ENCODE peak calls at places on chromosomes 11 and 22, in seven cellular contexts. B, T, W, S, C, F and E are unnamed samples.

GRCh38 chr11:61864814-61865775 is 26.2 kb downstream of the FADS3 start:
- DNase-seq in S (no peak), W (no peak), C (peak; percentile 61), T (no peak), F (no peak), B (peak; percentile 49), E (no peak)

GRCh38 chr11:124080319-124081001 is 34.8 kb upstream of the VWA5A start:
- DNase-seq in T (no peak), S (no peak), F (no peak), W (no peak), C (peak; percentile 67), B (no peak), E (no peak)

GRCh38 chr22:46023558-46023981 is 46.6 kb upstream of the WNT7B start:
- DNase-seq in T (peak; percentile 15), W (no peak), F (peak; percentile 92), S (no peak), B (peak; percentile 93), C (peak; percentile 61), E (no peak)

GRCh38 chr11:70068950-70069349 is 9.2 kb upstream of the ANO1 start:
- DNase-seq in B (peak; percentile 56), F (no peak), S (no peak), W (no peak), C (peak; percentile 13), T (no peak), E (no peak)

GRCh38 chr11:20529757-20530156 is 69.7 kb upstream of the SLC6A5 start:
- DNase-seq in B (no peak), W (no peak), F (no peak), C (no peak), S (no peak), T (no peak), E (no peak)

GRCh38 chr11:91694331-91694730 is 530.3 kb upstream of the FAT3 start:
- DNase-seq in W (no peak), S (no peak), B (no peak), F (no peak), C (no peak), T (no peak), E (no peak)

GRCh38 chr22:19700790-19701419 is 13.4 kb upstream of the SEPTIN5 start:
- DNase-seq in W (no peak), S (no peak), C (no peak), T (no peak), B (peak; percentile 8), F (no peak), E (no peak)

GRCh38 chr11:1567721-1568100 is 4.4 kb downstream of the DUSP8 start:
- DNase-seq in S (no peak), F (no peak), C (no peak), W (no peak), B (peak; percentile 87), T (no peak), E (no peak)

GRCh38 chr22:38735465-38736256 is 20.1 kb downstream of the SUN2 start:
- DNase-seq in C (no peak), S (peak; percentile 28), B (peak; percentile 60), T (peak; percentile 7), W (no peak), F (no peak), E (no peak)

GRCh38 chr11:62770778-62771143 is 435 bp upstream of the TAF6L start:
- DNase-seq in B (peak; percentile 66), T (no peak), F (no peak), S (no peak), C (no peak), W (peak; percentile 38), E (no peak)

GRCh38 chr22:43823911-43824665 is 12.0 kb upstream of the EFCAB6 start:
- DNase-seq in T (no peak), S (no peak), W (no peak), F (no peak), B (peak; percentile 75), C (no peak), E (no peak)

GRCh38 chr22:37267661-37268413 is 14.5 kb upstream of the CYTH4 start:
- DNase-seq in B (no peak), T (no peak), F (peak; percentile 38), W (no peak), S (peak; percentile 43), C (no peak), E (no peak)

GRCh38 chr11:33533668-33534067 is 167.0 kb downstream of the C11orf91 start:
- DNase-seq in B (peak; percentile 81), F (peak; percentile 54), W (no peak), T (no peak), C (no peak), S (no peak), E (no peak)

GRCh38 chr22:45631140-45631539 is 40.5 kb upstream of the ATXN10 start:
- DNase-seq in T (no peak), S (no peak), B (no peak), C (no peak), F (no peak), W (no peak), E (no peak)

GRCh38 chr11:88103337-88104206 is 71.7 kb downstream of the RAB38 start:
- DNase-seq in B (no peak), S (peak; percentile 57), T (no peak), W (peak; percentile 41), C (no peak), F (peak; percentile 58), E (peak; percentile 5)

GRCh38 chr11:118658372-118659313 is 20.8 kb downstream of the TREH start:
- DNase-seq in C (no peak), F (no peak), T (no peak), S (no peak), W (no peak), B (peak; percentile 88), E (no peak)

GRCh38 chr22:49827853-49828598 is at the start of gene BRD1:
- DNase-seq in B (peak; percentile 97), W (peak; percentile 76), F (peak; percentile 61), C (no peak), S (peak; percentile 72), T (peak; percentile 70), E (peak; percentile 73)

GRCh38 chr11:74926304-74927030 is 22.4 kb downstream of the XRRA1 start:
- DNase-seq in S (no peak), B (no peak), F (peak; percentile 56), T (no peak), C (no peak), W (no peak), E (no peak)

GRCh38 chr11:32792948-32793475 is 1.4 kb downstream of the CCDC73 start:
- DNase-seq in T (peak; percentile 27), B (peak; percentile 39), S (peak; percentile 64), C (no peak), F (peak; percentile 27), W (peak; percentile 84), E (peak; percentile 51)

GRCh38 chr11:58576792-58577440 is 1.3 kb upstream of the LPXN start:
- DNase-seq in T (no peak), C (no peak), F (peak; percentile 66), S (peak; percentile 57), B (no peak), W (no peak), E (no peak)
- TF ChIP-seq CTCF in T (peak; percentile 61), C (peak; percentile 76), F (peak; percentile 68), S (peak; percentile 46), B (peak; percentile 58), W (no peak), E (peak; percentile 38)

GRCh38 chr11:73192272-73192671 is 25.8 kb upstream of the P2RY2 start:
- DNase-seq in W (no peak), F (no peak), T (no peak), C (peak; percentile 98), S (no peak), B (no peak), E (no peak)
- H3K4me1 ChIP-seq in W (peaks cover 29% of the 10 kb centered on the region), F (no peaks in the 10 kb centered on the region), T (peaks cover 29% of the 10 kb centered on the region), C (peaks cover 62% of the 10 kb centered on the region), S (no peaks in the 10 kb centered on the region), B (peaks cover 7% of the 10 kb centered on the region), E (peaks cover 22% of the 10 kb centered on the region)

GRCh38 chr11:15985863-15986139 is 370.5 kb downstream of the SOX6 start:
- DNase-seq in S (no peak), F (no peak), W (no peak), B (no peak), C (no peak), T (no peak), E (no peak)

GRCh38 chr11:15976433-15977045 is 379.8 kb downstream of the SOX6 start:
- DNase-seq in C (no peak), S (no peak), F (peak; percentile 74), T (no peak), W (no peak), B (no peak), E (no peak)

GRCh38 chr11:15985127-15985862 is 371.1 kb downstream of the SOX6 start:
- DNase-seq in W (no peak), T (no peak), S (no peak), F (no peak), B (no peak), C (no peak), E (no peak)

GRCh38 chr11:15977116-15977515 is 379.2 kb downstream of the SOX6 start:
- DNase-seq in B (no peak), C (no peak), S (no peak), T (no peak), W (no peak), F (no peak), E (no peak)

GRCh38 chr11:15981292-15981691 is 375.1 kb downstream of the SOX6 start:
- DNase-seq in S (no peak), T (no peak), F (no peak), C (no peak), B (no peak), W (no peak), E (no peak)
- H3K4me3 ChIP-seq in S (no peak overlapping the region), T (no peak overlapping the region), F (no peak overlapping the region), C (no peak overlapping the region), B (no peak overlapping the region), W (no peak overlapping the region), E (no peak overlapping the region)

GRCh38 chr11:73227571-73228211 is 9.6 kb downstream of the P2RY2 start:
- DNase-seq in W (peak; percentile 85), F (no peak), B (peak; percentile 58), S (no peak), C (peak; percentile 85), T (no peak), E (no peak)
- TF ChIP-seq CTCF in W (no peak), F (no peak), B (no peak), S (no peak), C (peak; percentile 41), T (no peak), E (no peak)

DNA sequence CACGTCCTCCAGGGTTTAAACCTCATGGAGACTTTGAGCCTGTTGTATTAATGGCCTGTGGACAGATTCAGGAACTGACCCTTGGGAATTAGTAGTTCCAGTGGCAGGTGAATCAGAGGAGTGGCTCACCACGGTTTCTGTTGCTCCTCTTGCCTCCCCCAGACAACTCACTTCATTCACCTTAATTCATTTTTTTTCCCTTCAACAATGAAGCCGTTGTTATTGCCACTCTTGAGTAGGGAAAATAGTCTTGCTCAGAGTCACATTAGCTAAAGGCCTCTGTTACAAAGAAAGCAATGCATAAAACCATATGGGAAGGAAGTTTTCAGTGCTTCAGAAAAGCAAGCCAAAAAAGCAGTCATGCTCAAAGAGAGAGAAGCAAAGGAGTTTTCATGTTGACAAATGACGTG is 22.6 kb downstream of the AMOTL1 start:
- DNase-seq in C (no peak), B (no peak), F (peak; percentile 55), S (no peak), T (no peak), W (no peak), E (no peak)
- H3K4me1 ChIP-seq in C (peaks cover 65% of the 10 kb centered on the region), B (peaks cover 74% of the 10 kb centered on the region), F (peaks cover 40% of the 10 kb centered on the region), S (peaks cover 5% of the 10 kb centered on the region), T (peaks cover 89% of the 10 kb centered on the region), W (peaks cover 7% of the 10 kb centered on the region), E (peaks cover 93% of the 10 kb centered on the region)

GRCh38 chr11:101034076-101034475 is 95.5 kb downstream of the PGR start:
- DNase-seq in F (no peak), W (peak; percentile 4), B (no peak), S (no peak), T (peak; percentile 70), C (no peak), E (peak; percentile 84)
- H3K4me3 ChIP-seq in F (no peak overlapping the region), W (no peak overlapping the region), B (no peak overlapping the region), S (no peak overlapping the region), T (peak overlapping the region; percentile 52), C (no peak overlapping the region), E (no peak overlapping the region)